ENCODE peak calls at places on chromosomes 1 and 21, in eight cellular contexts. H, O, F, Y, L, P, S and B are unnamed samples.

GRCh38 chr1:63987014-63987630 is 213.3 kb downstream of the ROR1 start:
- DNase-seq in H (no peak), O (no peak), F (peak), Y (no peak), L (no peak), P (no peak), S (no peak), B (no peak)

GRCh38 chr1:2525524-2525895 is 886 bp downstream of the PANK4 start:
- DNase-seq in H (no peak), O (no peak), F (no peak), Y (no peak), L (no peak), P (no peak), S (no peak), B (no peak)

GRCh38 chr1:67791686-67792475 is 41.4 kb downstream of the GNG12 start:
- DNase-seq in H (no peak), O (no peak), F (peak), Y (no peak), L (no peak), P (no peak), S (no peak), B (no peak)

GRCh38 chr1:234925440-234926251 is 203.0 kb downstream of the TOMM20 start:
- DNase-seq in H (peak), O (no peak), F (peak), Y (no peak), L (no peak), P (no peak), S (no peak), B (no peak)

GRCh38 chr1:174209347-174210187 is 50.2 kb downstream of the RABGAP1L start:
- DNase-seq in H (no peak), O (no peak), F (no peak), Y (no peak), L (no peak), P (no peak), S (no peak), B (no peak)

GRCh38 chr1:207018707-207019106 is 13.8 kb downstream of the C1orf116 start:
- DNase-seq in H (no peak), O (no peak), F (no peak), Y (no peak), L (no peak), P (no peak), S (no peak), B (no peak)

GRCh38 chr21:38310619-38311018 is 53.8 kb downstream of the KCNJ15 start:
- DNase-seq in H (no peak), O (no peak), F (peak), Y (no peak), L (no peak), P (no peak), S (no peak), B (no peak)

GRCh38 chr1:89429062-89429461 is 65.2 kb downstream of the GBP6 start:
- DNase-seq in H (no peak), O (no peak), F (no peak), Y (no peak), L (no peak), P (no peak), S (no peak), B (no peak)

GRCh38 chr1:156503672-156504055 is 3.1 kb upstream of the MEF2D start:
- DNase-seq in H (no peak), O (no peak), F (peak), Y (no peak), L (no peak), P (no peak), S (no peak), B (no peak)

GRCh38 chr1:41936107-41936506 is 17.4 kb upstream of the HIVEP3 start:
- DNase-seq in H (no peak), O (no peak), F (peak), Y (no peak), L (no peak), P (no peak), S (no peak), B (no peak)

GRCh38 chr1:20114021-20114648 is 5.2 kb downstream of the PLA2G2D start:
- DNase-seq in H (no peak), O (no peak), F (no peak), Y (no peak), L (no peak), P (no peak), S (no peak), B (no peak)

DNA sequence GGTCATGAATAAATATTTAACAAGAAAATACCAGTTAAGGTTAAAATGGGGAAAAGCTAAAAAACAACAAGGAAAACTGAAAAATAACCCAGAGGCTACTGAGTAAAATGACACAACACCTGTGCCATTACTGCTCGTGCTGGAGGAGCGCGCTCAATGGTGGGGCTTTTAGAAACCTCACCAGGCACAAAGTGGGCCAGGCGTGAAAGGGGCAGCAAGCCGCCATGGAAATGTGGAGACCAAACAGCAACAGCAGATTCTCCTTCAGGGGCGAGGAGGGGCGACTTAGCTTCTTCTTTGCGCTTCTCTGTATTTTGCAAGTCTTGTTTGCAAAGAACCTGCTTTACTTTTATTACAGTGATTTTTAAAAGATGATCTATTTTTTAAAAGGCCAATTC is 18.9 kb upstream of the SPATC1L start:
- DNase-seq in H (no peak), O (peak), F (no peak), Y (peak), L (no peak), P (no peak), S (no peak), B (no peak)
- H3K27ac ChIP-seq in H (no peak), O (peak), F (no peak), Y (peak), L (peak), P (no peak), S (peak), B (no peak)

GRCh38 chr1:33320619-33321165 is at the start of gene A3GALT2:
- DNase-seq in H (no peak), O (no peak), F (no peak), Y (no peak), L (no peak), P (no peak), S (no peak), B (no peak)
- H3K27ac ChIP-seq in H (no peak), O (no peak), F (no peak), Y (no peak), L (no peak), P (no peak), S (no peak), B (no peak)

GRCh38 chr1:153699116-153699515 is 20.6 kb downstream of the NPR1 start:
- DNase-seq in H (no peak), O (no peak), F (peak), Y (no peak), L (no peak), P (no peak), S (no peak), B (no peak)

GRCh38 chr1:153698648-153699004 is 20.1 kb downstream of the NPR1 start:
- DNase-seq in H (no peak), O (no peak), F (no peak), Y (no peak), L (no peak), P (no peak), S (no peak), B (no peak)

GRCh38 chr1:153696741-153697140 is 18.3 kb downstream of the NPR1 start:
- DNase-seq in H (no peak), O (no peak), F (no peak), Y (no peak), L (no peak), P (no peak), S (no peak), B (no peak)

GRCh38 chr1:153697191-153697872 is 18.8 kb downstream of the NPR1 start:
- DNase-seq in H (peak), O (peak), F (no peak), Y (no peak), L (peak), P (no peak), S (no peak), B (peak)

GRCh38 chr1:153697873-153698647 is 19.6 kb downstream of the NPR1 start:
- DNase-seq in H (peak), O (peak), F (no peak), Y (peak), L (peak), P (no peak), S (no peak), B (peak)
- H3K27ac ChIP-seq in H (no peak), O (peak), F (no peak), Y (peak), L (peak), P (no peak), S (no peak), B (peak)

GRCh38 chr1:85611390-85611789 is 30.8 kb downstream of the CCN1 start:
- DNase-seq in H (no peak), O (no peak), F (peak), Y (no peak), L (no peak), P (no peak), S (no peak), B (no peak)
- H3K27ac ChIP-seq in H (no peak), O (peak), F (peak), Y (peak), L (peak), P (no peak), S (no peak), B (no peak)

GRCh38 chr1:150572918-150573647 is 6.3 kb downstream of the MCL1 start:
- DNase-seq in H (peak), O (no peak), F (no peak), Y (no peak), L (no peak), P (no peak), S (no peak), B (no peak)
- H3K27ac ChIP-seq in H (peak), O (peak), F (peak), Y (peak), L (peak), P (peak), S (no peak), B (peak)

GRCh38 chr1:23169219-23169575 is 541 bp upstream of the LUZP1 start:
- DNase-seq in H (no peak), O (no peak), F (no peak), Y (no peak), L (no peak), P (no peak), S (no peak), B (no peak)

GRCh38 chr1:23171181-23171755 is 2.6 kb upstream of the LUZP1 start:
- DNase-seq in H (no peak), O (no peak), F (no peak), Y (no peak), L (no peak), P (no peak), S (no peak), B (no peak)

GRCh38 chr1:23168079-23168461 is 586 bp downstream of the LUZP1 start:
- DNase-seq in H (peak), O (peak), F (no peak), Y (peak), L (peak), P (no peak), S (no peak), B (peak)

GRCh38 chr1:23168462-23169218 is at the start of gene LUZP1:
- DNase-seq in H (peak), O (peak), F (peak), Y (peak), L (peak), P (peak), S (peak), B (peak)

GRCh38 chr1:23169727-23170335 is 1.2 kb upstream of the LUZP1 start:
- DNase-seq in H (peak), O (peak), F (peak), Y (peak), L (peak), P (no peak), S (no peak), B (peak)
- H3K27ac ChIP-seq in H (no peak), O (peak), F (peak), Y (peak), L (peak), P (no peak), S (no peak), B (peak)

GRCh38 chr1:94909486-94909885 is 17.4 kb downstream of the CNN3 start:
- DNase-seq in H (peak), O (no peak), F (no peak), Y (no peak), L (no peak), P (no peak), S (no peak), B (no peak)

GRCh38 chr1:94906382-94906781 is 20.5 kb downstream of the CNN3 start:
- DNase-seq in H (no peak), O (no peak), F (no peak), Y (no peak), L (no peak), P (no peak), S (no peak), B (no peak)

GRCh38 chr1:94908190-94908589 is 18.7 kb downstream of the CNN3 start:
- DNase-seq in H (no peak), O (no peak), F (no peak), Y (no peak), L (no peak), P (no peak), S (no peak), B (no peak)

GRCh38 chr1:94907161-94907560 is 19.7 kb downstream of the CNN3 start:
- DNase-seq in H (no peak), O (no peak), F (no peak), Y (no peak), L (no peak), P (no peak), S (no peak), B (no peak)

GRCh38 chr1:94908965-94909364 is 17.9 kb downstream of the CNN3 start:
- DNase-seq in H (no peak), O (no peak), F (no peak), Y (no peak), L (no peak), P (no peak), S (no peak), B (no peak)
- H3K27ac ChIP-seq in H (no peak), O (no peak), F (no peak), Y (no peak), L (no peak), P (no peak), S (no peak), B (no peak)

GRCh38 chr21:32367158-32367557 is 25.7 kb downstream of the URB1 start:
- DNase-seq in H (no peak), O (no peak), F (no peak), Y (no peak), L (no peak), P (no peak), S (no peak), B (no peak)

GRCh38 chr21:32368386-32368785 is 24.4 kb downstream of the URB1 start:
- DNase-seq in H (no peak), O (no peak), F (peak), Y (no peak), L (no peak), P (no peak), S (no peak), B (no peak)

GRCh38 chr21:32366191-32366590 is 26.6 kb downstream of the URB1 start:
- DNase-seq in H (no peak), O (no peak), F (no peak), Y (no peak), L (no peak), P (no peak), S (no peak), B (no peak)

GRCh38 chr21:32364387-32364786 is 28.4 kb downstream of the URB1 start:
- DNase-seq in H (no peak), O (peak), F (no peak), Y (no peak), L (no peak), P (no peak), S (no peak), B (no peak)

DNA sequence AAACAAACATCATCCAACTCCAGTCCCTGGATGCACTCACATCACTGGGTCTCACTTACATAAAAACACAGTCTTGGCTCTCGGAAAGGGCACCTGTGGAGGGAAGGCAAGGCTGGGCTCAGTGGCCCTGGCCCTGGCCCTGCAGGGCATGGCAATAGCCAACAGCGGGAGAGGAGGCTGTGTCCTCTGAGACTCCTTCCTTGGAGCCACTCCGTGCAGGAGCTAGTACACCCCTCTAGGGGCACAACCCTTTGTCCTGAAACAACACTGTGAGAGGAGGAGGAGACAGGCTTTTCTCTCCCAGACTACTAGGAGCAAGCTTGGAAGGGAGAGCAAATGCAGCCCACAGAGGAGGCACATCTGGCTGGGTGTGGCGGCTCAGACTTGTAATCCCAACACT is 28.0 kb downstream of the URB1 start:
- DNase-seq in H (no peak), O (no peak), F (no peak), Y (no peak), L (no peak), P (no peak), S (peak), B (no peak)
- H3K27ac ChIP-seq in H (no peak), O (peak), F (no peak), Y (no peak), L (no peak), P (no peak), S (no peak), B (peak)

GRCh38 chr1:32198237-32199042 is 2.0 kb upstream of the CCDC28B start:
- DNase-seq in H (no peak), O (no peak), F (no peak), Y (no peak), L (no peak), P (no peak), S (no peak), B (no peak)

GRCh38 chr1:32201011-32201855 is 838 bp downstream of the CCDC28B start:
- DNase-seq in H (peak), O (peak), F (peak), Y (peak), L (peak), P (peak), S (no peak), B (peak)

GRCh38 chr1:32199043-32199716 is 1.2 kb upstream of the CCDC28B start:
- DNase-seq in H (no peak), O (no peak), F (no peak), Y (no peak), L (no peak), P (no peak), S (no peak), B (no peak)

GRCh38 chr1:32199717-32200072 is 700 bp upstream of the CCDC28B start:
- DNase-seq in H (peak), O (peak), F (peak), Y (no peak), L (no peak), P (no peak), S (no peak), B (peak)

DNA sequence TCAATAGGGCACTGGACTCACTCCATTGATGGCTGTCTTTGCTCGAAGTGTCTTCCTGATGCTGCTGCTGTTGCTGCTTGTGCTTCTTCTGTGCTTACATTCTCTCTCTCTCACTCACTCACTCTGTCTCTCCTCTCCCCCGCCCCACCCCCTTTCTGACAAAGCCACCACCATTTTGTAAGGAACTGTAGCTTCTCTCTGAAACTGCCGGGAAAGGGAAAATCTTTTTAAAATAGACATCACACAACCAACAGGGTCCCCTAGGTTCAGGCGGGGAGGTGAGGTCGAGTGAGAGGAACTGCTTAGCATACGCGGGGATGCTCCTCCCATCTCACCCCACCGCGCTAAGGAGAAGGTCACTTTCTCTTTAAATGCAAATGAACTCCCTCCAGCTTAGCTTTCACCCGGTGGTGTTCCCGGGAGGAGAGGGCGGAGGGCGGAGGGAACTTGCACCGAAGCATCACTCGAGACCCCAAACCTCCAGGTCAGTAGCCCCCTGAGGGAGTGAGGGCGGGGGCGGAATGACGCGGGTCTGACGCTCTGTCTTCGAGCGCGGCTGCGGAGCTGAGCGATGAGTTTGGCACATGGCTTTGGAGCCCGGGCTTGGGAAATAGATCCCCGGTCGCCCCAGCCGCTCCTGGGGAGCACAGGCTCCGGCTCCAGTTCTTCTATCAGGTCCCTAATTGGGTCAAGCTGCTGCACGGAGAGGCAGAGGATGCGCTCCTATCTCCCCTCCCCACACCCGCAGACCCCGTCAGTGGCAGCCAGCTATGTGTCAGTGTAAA is at the start of gene CCDC28B:
- DNase-seq in H (peak), O (peak), F (peak), Y (peak), L (peak), P (no peak), S (peak), B (peak)
- H3K27ac ChIP-seq in H (no peak), O (peak), F (peak), Y (peak), L (peak), P (peak), S (peak), B (peak)